ENCODE peak calls at places on chromosomes 1 and 21, in seven cellular contexts. M is endothelial cell, W is lung microvascular endothelial cell, U is Calu3, X is hepatocyte, L is pulmonary artery endothelial cell, Y is stromal cell of bone marrow. P is an unnamed sample.

GRCh38 chr1:20405051-20405754 is 80.8 kb downstream of the CAMK2N1 start:
- DNase-seq in M (no peak), W (no peak), U (no peak), X (no peak), L (no peak), Y (no peak), P (no peak)

GRCh38 chr1:203178821-203179220 is 3.2 kb upstream of the MYBPH start:
- DNase-seq in M (no peak), W (no peak), U (no peak), X (no peak), L (no peak), Y (no peak), P (no peak)

GRCh38 chr1:178566187-178566586 is 53.3 kb downstream of the TEX35 start:
- DNase-seq in M (no peak), W (no peak), U (no peak), X (no peak), L (no peak), Y (peak), P (no peak)

GRCh38 chr21:39175154-39175553 is 8.1 kb downstream of the PSMG1 start:
- DNase-seq in M (no peak), W (peak), U (no peak), X (peak), L (no peak), Y (no peak), P (peak)

GRCh38 chr1:177561436-177561835 is 390.7 kb downstream of the BRINP2 start:
- DNase-seq in M (no peak), W (no peak), U (no peak), X (no peak), L (no peak), Y (no peak), P (no peak)

GRCh38 chr1:53088616-53089300 is 26.7 kb downstream of the PODN start:
- DNase-seq in M (no peak), W (no peak), U (no peak), X (no peak), L (no peak), Y (no peak), P (no peak)

GRCh38 chr1:20302093-20302471 is 11.4 kb downstream of the VWA5B1 start:
- DNase-seq in M (no peak), W (no peak), U (no peak), X (no peak), L (no peak), Y (no peak), P (no peak)

GRCh38 chr1:212507361-212507760 is 74.6 kb downstream of the NENF start:
- DNase-seq in M (no peak), W (no peak), U (no peak), X (no peak), L (no peak), Y (no peak), P (no peak)

GRCh38 chr1:32606972-32607371 is 43.4 kb downstream of the ZBTB8OS start:
- DNase-seq in M (no peak), W (no peak), U (no peak), X (no peak), L (no peak), Y (no peak), P (no peak)